ENCODE peak calls at places on chromosomes 1 and 21, in five cellular contexts. S is neural progenitor cell, T is SK-N-SH, Z is IMR-90, X is mesenchymal stem cell. E is an unnamed sample.

GRCh38 chr1:63773815-63774616 is at the start of gene ROR1:
- DNase-seq in S (peak; percentile 94), T (peak; percentile 95), Z (peak; percentile 76), X (peak; percentile 90), E (peak; percentile 17)

GRCh38 chr21:28633803-28634572 is 358.7 kb downstream of the LTN1 start:
- DNase-seq in X (peak; percentile 46), T (no peak), S (no peak), Z (peak; percentile 95), E (no peak)

GRCh38 chr1:11576109-11576875 is 77.9 kb downstream of the FBXO2 start:
- DNase-seq in S (no peak), T (peak; percentile 58), Z (no peak), X (no peak), E (no peak)

GRCh38 chr1:92446990-92447681 is 39.6 kb downstream of the GFI1 start:
- DNase-seq in S (peak; percentile 36), X (peak; percentile 14), T (no peak), Z (peak; percentile 35), E (peak; percentile 24)

GRCh38 chr1:224696891-224697765 is 81.0 kb downstream of the CNIH3 start:
- DNase-seq in T (no peak), X (peak; percentile 59), Z (peak; percentile 81), S (no peak), E (no peak)

GRCh38 chr1:94218332-94218731 is 19.1 kb downstream of the ARHGAP29 start:
- DNase-seq in Z (no peak), S (no peak), T (no peak), X (no peak), E (no peak)

GRCh38 chr1:90835661-90836344 is 118.7 kb upstream of the BARHL2 start:
- DNase-seq in S (peak; percentile 62), Z (no peak), T (no peak), X (no peak), E (no peak)

GRCh38 chr1:165355221-165355976 is 1.1 kb downstream of the LMX1A start:
- DNase-seq in X (no peak), S (peak; percentile 63), T (no peak), Z (no peak), E (no peak)

GRCh38 chr1:64155285-64155684 is 48.1 kb upstream of the UBE2U start:
- DNase-seq in S (no peak), Z (no peak), T (no peak), X (no peak), E (no peak)

GRCh38 chr1:86756062-86756406 is 51.7 kb downstream of the SH3GLB1 start:
- DNase-seq in S (no peak), T (no peak), Z (no peak), X (no peak), E (no peak)

GRCh38 chr1:71980543-71980942 is 301.8 kb downstream of the NEGR1 start:
- DNase-seq in X (no peak), Z (no peak), T (no peak), S (no peak), E (no peak)

GRCh38 chr1:74180490-74180889 is 17.5 kb downstream of the LRRIQ3 start:
- DNase-seq in X (peak; percentile 37), S (no peak), Z (peak; percentile 63), T (no peak), E (no peak)

GRCh38 chr1:28811369-28811765 is 603 bp upstream of the OPRD1 start:
- DNase-seq in T (no peak), X (no peak), Z (no peak), S (no peak), E (no peak)
- H3K4me2 ChIP-seq in T (no peak overlapping the region), X (no peak overlapping the region), Z (no peak overlapping the region), S (no peak overlapping the region), E (no peak overlapping the region)

DNA sequence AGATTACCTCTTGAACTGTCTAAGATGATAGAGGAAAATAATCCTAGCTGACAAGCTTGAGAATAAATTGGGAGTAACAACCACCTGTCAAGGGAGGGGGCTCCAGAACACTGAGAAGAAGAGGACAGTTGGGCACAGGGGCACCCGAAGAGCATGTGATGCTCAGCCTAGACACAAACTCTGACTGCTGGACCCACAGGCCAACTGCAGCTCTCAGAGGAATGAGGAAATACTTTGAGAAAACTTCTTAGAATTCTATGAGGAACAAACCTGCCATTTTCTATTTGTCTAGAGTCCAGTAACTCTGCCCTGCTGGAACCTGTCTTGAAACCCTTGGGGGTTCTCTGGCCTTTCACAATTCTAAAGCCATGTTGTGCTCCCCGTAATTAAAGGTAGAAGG is 124.0 kb upstream of the KCNK2 start:
- DNase-seq in T (no peak), Z (peak; percentile 20), X (no peak), S (no peak), E (no peak)
- H3K4me2 ChIP-seq in T (peak overlapping the region; percentile 69), Z (no peak overlapping the region), X (no peak overlapping the region), S (no peak overlapping the region), E (no peak overlapping the region)

DNA sequence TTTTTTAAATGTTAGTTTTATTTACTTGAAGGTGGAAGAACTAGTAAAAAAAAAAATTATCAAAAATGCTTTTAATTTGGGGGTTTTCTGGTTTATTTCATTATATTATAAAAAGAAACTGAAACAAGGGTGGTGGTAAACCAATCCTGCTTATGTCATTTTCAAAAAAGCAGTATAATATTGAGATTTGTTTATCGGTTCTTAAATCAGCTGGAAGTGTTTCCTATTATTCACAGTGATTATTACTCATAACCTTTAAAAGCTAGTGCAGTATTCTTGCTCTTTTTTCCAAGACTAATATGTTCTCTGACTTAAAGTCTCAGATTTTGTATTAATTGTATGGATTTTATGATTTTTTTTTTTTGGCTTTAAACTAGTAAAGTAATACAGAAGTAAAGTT is 5.4 kb upstream of the LRRC40 start:
- DNase-seq in T (no peak), X (no peak), Z (peak; percentile 30), S (no peak), E (no peak)
- H3K4me2 ChIP-seq in T (peak overlapping the region; percentile 10), X (no peak overlapping the region), Z (no peak overlapping the region), S (no peak overlapping the region), E (no peak overlapping the region)

GRCh38 chr1:1137256-1138045 is 21.6 kb upstream of the C1orf159 start:
- DNase-seq in S (no peak), X (no peak), Z (no peak), T (no peak), E (peak; percentile 70)
- H3K4me2 ChIP-seq in S (peak overlapping the region; percentile 76), X (no peak overlapping the region), Z (no peak overlapping the region), T (no peak overlapping the region), E (no peak overlapping the region)

DNA sequence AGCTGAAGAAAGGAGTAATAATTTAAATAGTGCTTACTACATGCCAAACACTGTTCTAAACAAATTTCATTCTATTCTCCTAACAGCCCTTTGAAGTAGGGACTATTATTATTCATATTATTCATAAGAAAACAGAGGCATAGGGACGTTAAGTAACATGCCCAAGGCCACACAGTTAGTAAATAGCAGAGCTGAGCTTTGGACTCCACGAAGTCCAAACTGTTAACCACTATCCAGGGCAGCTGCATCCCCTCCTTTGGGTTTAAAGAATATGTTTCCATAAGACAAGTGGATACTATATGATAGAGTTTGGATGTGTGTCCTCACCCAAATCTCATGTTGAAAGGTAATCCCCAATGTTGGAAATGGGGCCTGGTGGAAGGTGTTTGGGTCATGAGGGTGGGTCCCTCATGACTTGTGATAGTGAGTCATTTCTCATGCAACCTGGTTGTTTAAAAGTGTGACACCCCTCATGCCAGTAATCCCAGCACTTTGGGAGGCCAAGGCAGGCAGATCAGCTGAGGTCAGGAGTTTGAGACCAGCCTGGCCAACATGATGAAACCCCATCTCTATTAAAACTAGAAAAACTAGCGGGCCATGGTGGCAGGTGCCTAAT is 144.0 kb upstream of the CXADR start:
- DNase-seq in S (no peak), X (no peak), Z (no peak), T (no peak), E (no peak)
- H3K4me2 ChIP-seq in S (no peak overlapping the region), X (no peak overlapping the region), Z (no peak overlapping the region), T (no peak overlapping the region), E (no peak overlapping the region)

DNA sequence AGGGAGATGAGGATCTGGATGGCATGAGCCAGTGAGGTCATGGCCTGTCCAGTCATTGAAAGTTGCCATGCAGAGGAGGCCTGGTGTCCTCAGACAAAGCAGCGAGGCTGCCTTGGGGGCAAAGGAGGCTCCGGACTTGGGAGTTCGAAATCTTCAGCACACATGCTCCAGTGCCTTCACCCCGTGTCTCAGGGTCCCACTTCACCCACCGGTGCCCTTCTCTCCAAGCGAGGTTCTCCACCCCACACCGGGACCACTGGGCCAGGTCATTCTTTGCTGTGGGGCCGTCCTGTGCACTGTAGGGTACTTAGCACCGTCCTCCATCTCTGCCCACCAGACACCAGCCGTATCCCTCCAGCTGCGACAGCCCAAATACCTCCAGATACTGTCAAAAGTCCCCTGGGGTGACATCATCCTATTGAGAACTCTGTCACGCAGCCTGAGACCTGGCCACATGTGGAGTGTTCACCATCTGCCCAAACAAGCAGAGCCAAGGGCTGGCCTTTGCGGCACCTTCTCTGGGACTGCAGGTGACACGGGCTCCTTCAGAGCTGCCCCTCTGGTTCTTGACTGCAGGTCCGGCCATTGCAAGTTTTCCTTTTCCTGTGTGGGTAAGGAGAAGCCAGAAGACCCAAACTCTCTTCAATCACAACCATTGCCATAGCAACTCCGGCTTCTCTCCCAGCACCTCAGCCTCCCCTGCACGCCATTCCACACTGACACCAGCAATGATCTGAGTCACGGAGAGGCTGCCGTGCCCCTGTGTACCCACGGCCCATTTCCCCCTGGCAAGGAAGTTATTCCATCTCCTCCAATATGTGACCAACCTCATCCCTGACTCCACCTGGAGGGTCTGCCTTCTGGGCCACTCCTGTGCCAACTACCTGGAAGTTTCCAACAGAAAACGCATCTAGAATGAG is 20.4 kb upstream of the PDE9A start:
- DNase-seq in T (no peak), Z (no peak), S (no peak), X (no peak), E (no peak)
- H3K4me2 ChIP-seq in T (no peak overlapping the region), Z (no peak overlapping the region), S (no peak overlapping the region), X (no peak overlapping the region), E (no peak overlapping the region)

GRCh38 chr1:110005971-110006370 is 21.4 kb downstream of the AHCYL1 start:
- DNase-seq in Z (peak; percentile 72), T (no peak), X (peak; percentile 40), S (no peak), E (no peak)
- H3K4me2 ChIP-seq in Z (peak overlapping the region; percentile 68), T (no peak overlapping the region), X (peak overlapping the region; percentile 36), S (peak overlapping the region; percentile 1), E (no peak overlapping the region)

GRCh38 chr1:204683284-204684205 is 2.0 kb downstream of the LRRN2 start:
- DNase-seq in X (no peak), S (no peak), Z (no peak), T (peak; percentile 40), E (no peak)

GRCh38 chr1:204684551-204685235 is 845 bp downstream of the LRRN2 start:
- DNase-seq in T (no peak), S (peak; percentile 58), X (peak; percentile 18), Z (no peak), E (no peak)

GRCh38 chr1:204685236-204686006 is at the start of gene LRRN2:
- DNase-seq in S (peak; percentile 66), X (no peak), Z (no peak), T (peak; percentile 85), E (no peak)

GRCh38 chr1:204680461-204680860 is 5.1 kb downstream of the LRRN2 start:
- DNase-seq in S (no peak), Z (no peak), X (no peak), T (peak; percentile 41), E (no peak)

GRCh38 chr1:204684206-204684536 is 1.4 kb downstream of the LRRN2 start:
- DNase-seq in X (no peak), Z (no peak), T (no peak), S (no peak), E (no peak)
- H3K4me2 ChIP-seq in X (no peak overlapping the region), Z (no peak overlapping the region), T (no peak overlapping the region), S (peak overlapping the region; percentile 97), E (no peak overlapping the region)